ENCODE peak calls at places on chromosomes 5 and 9, in five cellular contexts. One of them, this sample, is unnamed.

GRCh38 chr9:134189167-134189474 is 24.8 kb upstream of the RNU6ATAC start:
- DNase-seq in A673: no peak
- DNase-seq in fibroblast of the aortic adventitia: no peak
- DNase-seq in cardiac fibroblast: no peak
- DNase-seq in fibroblast of lung: peak
- DNase-seq in this sample: no peak

GRCh38 chr9:3323714-3324113 is 202.1 kb downstream of the RFX3 start:
- DNase-seq in fibroblast of the aortic adventitia: no peak
- DNase-seq in fibroblast of lung: no peak
- DNase-seq in A673: no peak
- DNase-seq in cardiac fibroblast: no peak
- DNase-seq in this sample: no peak

GRCh38 chr5:174323878-174324281 is 278.4 kb downstream of the NSG2 start:
- DNase-seq in fibroblast of lung: peak
- DNase-seq in fibroblast of the aortic adventitia: no peak
- DNase-seq in cardiac fibroblast: peak
- DNase-seq in A673: peak
- DNase-seq in this sample: no peak

GRCh38 chr9:16100596-16101091 is 547.8 kb downstream of the CCDC171 start:
- DNase-seq in fibroblast of the aortic adventitia: peak
- DNase-seq in A673: no peak
- DNase-seq in fibroblast of lung: peak
- DNase-seq in cardiac fibroblast: peak
- DNase-seq in this sample: peak

GRCh38 chr5:93581738-93582414 is 857 bp upstream of the NR2F1-AS1 start:
- DNase-seq in cardiac fibroblast: peak
- DNase-seq in fibroblast of the aortic adventitia: peak
- DNase-seq in A673: peak
- DNase-seq in fibroblast of lung: peak
- DNase-seq in this sample: peak

GRCh38 chr9:129581505-129581904 is 39.4 kb downstream of the C9orf50 start:
- DNase-seq in fibroblast of lung: no peak
- DNase-seq in fibroblast of the aortic adventitia: no peak
- DNase-seq in A673: no peak
- DNase-seq in cardiac fibroblast: no peak
- DNase-seq in this sample: no peak

GRCh38 chr9:88995205-88995604 is 3.9 kb downstream of the S1PR3 start:
- DNase-seq in fibroblast of lung: no peak
- DNase-seq in fibroblast of the aortic adventitia: peak
- DNase-seq in A673: no peak
- DNase-seq in cardiac fibroblast: no peak
- DNase-seq in this sample: peak

GRCh38 chr9:100427366-100428263 is 672 bp downstream of the MSANTD3 start:
- DNase-seq in cardiac fibroblast: peak
- DNase-seq in fibroblast of the aortic adventitia: peak
- DNase-seq in fibroblast of lung: peak
- DNase-seq in A673: peak
- DNase-seq in this sample: peak

GRCh38 chr9:116087246-116087645 is 66.3 kb upstream of the PAPPA start:
- DNase-seq in fibroblast of lung: peak
- DNase-seq in fibroblast of the aortic adventitia: peak
- DNase-seq in A673: peak
- DNase-seq in cardiac fibroblast: peak
- DNase-seq in this sample: peak

GRCh38 chr5:35246411-35246810 is 16.1 kb upstream of the PRLR start:
- DNase-seq in A673: no peak
- DNase-seq in fibroblast of the aortic adventitia: no peak
- DNase-seq in fibroblast of lung: no peak
- DNase-seq in cardiac fibroblast: no peak
- DNase-seq in this sample: no peak

GRCh38 chr9:126198854-126199253 is 127.8 kb upstream of the MVB12B start:
- DNase-seq in cardiac fibroblast: no peak
- DNase-seq in fibroblast of the aortic adventitia: no peak
- DNase-seq in A673: no peak
- DNase-seq in fibroblast of lung: no peak
- DNase-seq in this sample: no peak

DNA sequence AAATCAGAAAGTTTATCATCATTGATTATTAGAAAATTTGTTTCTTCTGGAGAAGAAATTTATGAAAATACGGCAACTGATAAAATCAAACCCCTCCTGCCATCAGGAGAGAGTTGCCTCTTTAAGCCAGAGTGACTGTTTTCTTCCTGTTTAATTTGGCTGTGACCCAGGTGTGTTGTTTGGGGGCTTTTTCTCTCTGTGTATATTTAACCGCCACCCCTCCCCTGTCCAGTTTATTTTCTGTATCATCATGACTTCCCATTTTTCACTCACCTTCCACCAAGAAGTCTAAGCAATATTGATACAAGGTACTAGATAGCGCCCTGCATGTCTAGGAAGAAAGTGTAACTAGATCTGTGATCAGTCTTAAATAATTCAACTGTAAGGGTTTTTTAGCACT is 50.1 kb downstream of the FAM78A start:
- DNase-seq in fibroblast of the aortic adventitia: no peak
- DNase-seq in cardiac fibroblast: no peak
- DNase-seq in fibroblast of lung: no peak
- DNase-seq in A673: no peak
- DNase-seq in this sample: no peak
- TF ChIP-seq CTCF in fibroblast of the aortic adventitia: no peak
- TF ChIP-seq CTCF in cardiac fibroblast: no peak
- TF ChIP-seq CTCF in fibroblast of lung: no peak
- TF ChIP-seq CTCF in A673: no peak
- TF ChIP-seq CTCF in this sample: no peak

DNA sequence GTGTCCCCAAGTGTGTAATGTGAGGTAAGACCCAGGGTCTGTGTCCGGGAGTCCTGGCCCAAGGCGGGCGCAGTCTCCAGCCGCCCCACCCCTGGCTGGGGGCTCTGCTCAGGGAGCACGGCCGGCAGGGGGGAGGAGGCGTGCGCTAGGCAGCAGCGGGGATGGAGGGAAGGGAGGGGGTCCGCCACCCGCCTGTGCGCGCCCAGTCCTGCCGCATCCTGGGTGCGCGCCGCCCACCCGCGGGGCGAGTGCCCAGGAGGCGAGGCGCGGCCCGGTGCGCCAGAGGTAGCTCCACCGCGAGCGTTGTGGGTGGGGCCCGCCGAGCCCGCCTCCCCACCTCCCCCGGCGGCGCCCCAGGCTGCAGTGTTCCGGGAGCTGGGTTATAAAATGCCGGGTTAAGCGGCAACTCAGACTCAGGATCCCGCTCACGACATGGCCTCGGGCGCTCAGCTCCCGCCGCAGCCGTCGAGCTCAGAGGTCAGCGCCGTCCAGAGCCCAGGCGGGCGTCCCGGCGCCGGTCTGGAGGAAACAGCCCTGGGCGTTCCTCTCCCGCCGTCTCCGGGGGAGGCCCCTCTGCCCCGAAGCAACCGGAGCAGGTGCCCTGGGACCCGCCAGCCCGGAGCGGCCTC is at the start of gene CCNI2:
- DNase-seq in fibroblast of lung: no peak
- DNase-seq in cardiac fibroblast: no peak
- DNase-seq in fibroblast of the aortic adventitia: no peak
- DNase-seq in A673: no peak
- DNase-seq in this sample: peak
- H3K4me3 ChIP-seq in fibroblast of lung: peak
- H3K4me3 ChIP-seq in cardiac fibroblast: peak
- H3K4me3 ChIP-seq in fibroblast of the aortic adventitia: peak
- H3K4me3 ChIP-seq in A673: peak
- H3K4me3 ChIP-seq in this sample: peak

GRCh38 chr5:59715228-59715627 is 178.3 kb downstream of the PDE4D start:
- DNase-seq in fibroblast of the aortic adventitia: no peak
- DNase-seq in fibroblast of lung: no peak
- DNase-seq in A673: no peak
- DNase-seq in cardiac fibroblast: no peak
- DNase-seq in this sample: no peak

GRCh38 chr5:59713488-59713844 is 180.1 kb downstream of the PDE4D start:
- DNase-seq in cardiac fibroblast: no peak
- DNase-seq in A673: no peak
- DNase-seq in fibroblast of lung: no peak
- DNase-seq in fibroblast of the aortic adventitia: no peak
- DNase-seq in this sample: no peak

GRCh38 chr5:59716029-59716428 is 177.5 kb downstream of the PDE4D start:
- DNase-seq in fibroblast of the aortic adventitia: no peak
- DNase-seq in A673: no peak
- DNase-seq in cardiac fibroblast: peak
- DNase-seq in fibroblast of lung: no peak
- DNase-seq in this sample: no peak

GRCh38 chr5:59711316-59711715 is 182.2 kb downstream of the PDE4D start:
- DNase-seq in cardiac fibroblast: no peak
- DNase-seq in fibroblast of the aortic adventitia: peak
- DNase-seq in fibroblast of lung: peak
- DNase-seq in A673: no peak
- DNase-seq in this sample: no peak

DNA sequence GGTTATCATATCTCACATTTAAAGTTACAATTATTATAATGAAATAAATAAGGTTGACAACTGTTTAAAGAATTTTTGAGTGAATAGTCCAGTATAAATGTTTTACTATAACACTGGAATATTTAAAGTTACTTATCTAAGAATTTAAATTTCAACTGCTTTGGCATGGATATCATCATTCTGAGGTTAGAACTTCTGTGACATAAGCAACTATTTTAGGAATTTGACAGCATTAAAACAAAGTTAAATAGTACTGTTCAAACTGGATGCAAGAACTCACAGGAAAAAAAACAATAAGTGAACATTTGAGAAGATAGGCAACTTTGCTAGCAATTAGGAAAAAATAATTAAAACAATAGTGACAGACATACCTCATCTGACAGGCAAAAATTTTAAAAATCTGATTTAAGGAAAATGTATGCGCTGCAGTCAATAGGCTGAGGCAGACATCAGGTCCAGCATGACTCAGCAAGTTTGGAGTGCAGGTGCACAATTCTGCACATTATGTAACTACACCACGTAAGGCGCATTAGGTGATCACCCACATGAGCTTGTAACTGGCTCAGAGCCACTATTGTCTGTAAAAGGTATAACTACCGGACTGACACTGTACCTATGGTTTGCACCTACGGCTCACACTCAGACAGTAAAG is 180.6 kb downstream of the PDE4D start:
- DNase-seq in cardiac fibroblast: no peak
- DNase-seq in fibroblast of lung: peak
- DNase-seq in A673: no peak
- DNase-seq in fibroblast of the aortic adventitia: peak
- DNase-seq in this sample: no peak
- TF ChIP-seq CTCF in cardiac fibroblast: no peak
- TF ChIP-seq CTCF in fibroblast of lung: no peak
- TF ChIP-seq CTCF in A673: no peak
- TF ChIP-seq CTCF in fibroblast of the aortic adventitia: no peak
- TF ChIP-seq CTCF in this sample: no peak

GRCh38 chr5:56817306-56817986 is 2.1 kb downstream of the MAP3K1 start:
- DNase-seq in cardiac fibroblast: peak
- DNase-seq in fibroblast of lung: no peak
- DNase-seq in A673: no peak
- DNase-seq in fibroblast of the aortic adventitia: no peak
- DNase-seq in this sample: no peak

GRCh38 chr5:56819027-56819881 is 3.9 kb downstream of the MAP3K1 start:
- DNase-seq in A673: peak
- DNase-seq in cardiac fibroblast: peak
- DNase-seq in fibroblast of the aortic adventitia: peak
- DNase-seq in fibroblast of lung: peak
- DNase-seq in this sample: no peak

GRCh38 chr5:56815657-56816545 is 552 bp downstream of the MAP3K1 start:
- DNase-seq in A673: peak
- DNase-seq in fibroblast of lung: peak
- DNase-seq in fibroblast of the aortic adventitia: no peak
- DNase-seq in cardiac fibroblast: no peak
- DNase-seq in this sample: peak

GRCh38 chr5:56816546-56817081 is 1.3 kb downstream of the MAP3K1 start:
- DNase-seq in cardiac fibroblast: peak
- DNase-seq in fibroblast of the aortic adventitia: peak
- DNase-seq in fibroblast of lung: peak
- DNase-seq in A673: peak
- DNase-seq in this sample: peak

DNA sequence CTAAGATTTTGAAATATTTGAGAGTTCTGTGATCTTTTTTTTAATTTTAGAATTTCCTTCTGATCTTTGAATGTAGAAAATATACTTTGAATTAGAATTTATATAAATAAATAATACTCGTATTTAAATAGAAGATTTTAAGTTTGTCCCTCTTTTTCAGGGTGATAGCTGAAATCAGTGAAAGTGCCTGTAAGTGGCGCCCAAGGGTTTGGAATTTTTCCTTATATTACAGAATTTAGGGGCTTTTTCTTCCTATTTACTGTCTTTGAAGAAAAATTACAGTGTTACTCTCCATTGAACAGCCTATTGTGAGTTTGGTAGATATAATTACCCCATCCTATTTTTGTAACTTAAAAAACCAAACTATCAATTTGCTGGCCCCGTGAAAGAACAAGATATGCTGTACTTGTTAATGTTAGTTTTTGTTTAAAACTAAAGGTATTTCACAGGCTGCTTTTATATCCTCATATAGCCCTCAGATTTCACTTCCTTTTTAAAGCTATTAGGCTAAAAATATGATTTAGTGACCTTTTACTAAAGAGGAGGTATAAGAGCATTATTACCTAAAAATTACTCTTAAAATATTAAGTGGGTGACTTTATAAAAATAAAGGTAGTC is 3.2 kb downstream of the MAP3K1 start:
- DNase-seq in fibroblast of lung: peak
- DNase-seq in fibroblast of the aortic adventitia: peak
- DNase-seq in A673: peak
- DNase-seq in cardiac fibroblast: peak
- DNase-seq in this sample: no peak
- H3K4me3 ChIP-seq in fibroblast of lung: peak
- H3K4me3 ChIP-seq in fibroblast of the aortic adventitia: peak
- H3K4me3 ChIP-seq in A673: peak
- H3K4me3 ChIP-seq in cardiac fibroblast: no peak
- H3K4me3 ChIP-seq in this sample: no peak

GRCh38 chr9:9913276-9913832 is 699.4 kb downstream of the PTPRD start:
- DNase-seq in fibroblast of lung: no peak
- DNase-seq in cardiac fibroblast: no peak
- DNase-seq in A673: no peak
- DNase-seq in fibroblast of the aortic adventitia: no peak
- DNase-seq in this sample: no peak

GRCh38 chr9:9914174-9914573 is 698.6 kb downstream of the PTPRD start:
- DNase-seq in A673: peak
- DNase-seq in cardiac fibroblast: no peak
- DNase-seq in fibroblast of the aortic adventitia: no peak
- DNase-seq in fibroblast of lung: no peak
- DNase-seq in this sample: no peak

GRCh38 chr9:9917400-9917799 is 695.4 kb downstream of the PTPRD start:
- DNase-seq in fibroblast of lung: no peak
- DNase-seq in cardiac fibroblast: no peak
- DNase-seq in fibroblast of the aortic adventitia: no peak
- DNase-seq in A673: no peak
- DNase-seq in this sample: no peak

GRCh38 chr9:9912459-9912858 is 700.3 kb downstream of the PTPRD start:
- DNase-seq in fibroblast of the aortic adventitia: no peak
- DNase-seq in cardiac fibroblast: no peak
- DNase-seq in A673: peak
- DNase-seq in fibroblast of lung: no peak
- DNase-seq in this sample: no peak
- TF ChIP-seq CTCF in fibroblast of the aortic adventitia: peak
- TF ChIP-seq CTCF in cardiac fibroblast: no peak
- TF ChIP-seq CTCF in A673: peak
- TF ChIP-seq CTCF in fibroblast of lung: no peak
- TF ChIP-seq CTCF in this sample: no peak

GRCh38 chr5:97529354-97529753 is 346.3 kb upstream of the RIOK2 start:
- DNase-seq in fibroblast of lung: peak
- DNase-seq in fibroblast of the aortic adventitia: no peak
- DNase-seq in cardiac fibroblast: peak
- DNase-seq in A673: peak
- DNase-seq in this sample: peak
- H3K4me3 ChIP-seq in fibroblast of lung: no peak
- H3K4me3 ChIP-seq in fibroblast of the aortic adventitia: no peak
- H3K4me3 ChIP-seq in cardiac fibroblast: no peak
- H3K4me3 ChIP-seq in A673: no peak
- H3K4me3 ChIP-seq in this sample: no peak